ENCODE peak calls at places on chromosomes 5 and 9, in ten cellular contexts. W is B cell, Y is HFFc6, Z is upper lobe of right lung, R is choroid plexus epithelial cell, J is cardiac fibroblast, F is fibroblast of lung, U is nephron progenitor cell, A is RWPE1, V is psoas muscle. O is an unnamed sample.

GRCh38 chr5:74032617-74033016 is 406.6 kb downstream of the ARHGEF28 start:
- DNase-seq in Z (no peak), R (no peak), F (no peak), W (no peak), A (no peak), V (no peak), U (no peak), Y (no peak), J (no peak), O (no peak)

GRCh38 chr5:95107138-95107537 is 177.8 kb downstream of the MCTP1 start:
- DNase-seq in J (no peak), V (no peak), Y (no peak), R (no peak), W (no peak), F (no peak), Z (no peak), U (no peak), A (no peak), O (no peak)

GRCh38 chr9:77099388-77099787 is 77.9 kb upstream of the VPS13A start:
- DNase-seq in U (peak), V (no peak), F (no peak), Y (no peak), Z (no peak), W (no peak), J (no peak), A (no peak), R (no peak), O (no peak)

GRCh38 chr5:159104058-159104651 is 4.4 kb upstream of the EBF1 start:
- DNase-seq in A (no peak), Z (peak), Y (no peak), R (peak), J (peak), V (no peak), U (peak), F (peak), W (no peak), O (peak)

GRCh38 chr9:7816021-7816420 is 16.4 kb upstream of the DMAC1 start:
- DNase-seq in R (no peak), W (no peak), Z (no peak), F (no peak), A (no peak), J (no peak), V (no peak), U (no peak), Y (no peak), O (no peak)

GRCh38 chr5:115209279-115209678 is 39.6 kb upstream of the TRIM36 start:
- DNase-seq in J (peak), R (peak), Z (no peak), F (peak), U (no peak), Y (no peak), V (no peak), A (no peak), W (peak), O (peak)

GRCh38 chr5:57184322-57184721 is 10.5 kb downstream of the GPBP1 start:
- DNase-seq in J (no peak), V (no peak), Z (no peak), R (no peak), A (peak), W (no peak), Y (no peak), F (no peak), U (no peak), O (no peak)

GRCh38 chr5:13664377-13664776 is 280.1 kb downstream of the DNAH5 start:
- DNase-seq in R (peak), Z (no peak), W (no peak), J (peak), Y (peak), U (no peak), F (peak), A (peak), V (no peak), O (no peak)

GRCh38 chr9:134130503-134131375 is 5.1 kb upstream of the WDR5 start:
- DNase-seq in R (no peak), F (peak), V (peak), Y (no peak), A (peak), J (peak), Z (peak), W (no peak), U (peak), O (no peak)

GRCh38 chr9:135221951-135222631 is 134.6 kb downstream of the OLFM1 start:
- DNase-seq in F (no peak), R (no peak), Y (no peak), Z (peak), W (no peak), U (no peak), J (no peak), V (no peak), A (no peak), O (no peak)

GRCh38 chr9:7284517-7284916 is 515.1 kb downstream of the DMAC1 start:
- DNase-seq in Y (no peak), U (no peak), V (no peak), A (no peak), Z (no peak), J (no peak), F (no peak), R (no peak), W (no peak), O (no peak)

DNA sequence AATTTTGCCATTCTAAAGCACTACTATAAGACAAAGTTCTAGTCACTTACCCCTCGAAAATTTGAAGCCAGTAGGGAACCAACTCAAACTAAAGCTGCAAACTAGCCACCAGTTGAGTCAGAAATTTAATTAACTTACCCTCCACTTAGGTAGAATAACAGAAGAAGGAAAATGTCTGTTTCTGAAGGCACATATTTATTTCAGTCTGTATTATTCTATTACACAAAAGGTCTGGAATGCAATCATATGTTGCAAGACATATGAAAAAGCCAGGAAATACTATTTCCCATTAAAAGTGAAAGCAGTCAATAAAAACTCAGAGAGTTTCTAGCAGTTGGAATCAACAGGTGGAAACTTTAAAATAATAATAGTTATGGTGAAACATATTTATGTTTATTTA is 79.2 kb upstream of the SLCO4C1 start:
- DNase-seq in V (no peak), R (peak), J (peak), W (no peak), A (no peak), Z (no peak), Y (no peak), U (no peak), F (no peak), O (no peak)
- TF ChIP-seq CTCF in V (no peak), R (no peak), J (no peak), W (no peak), A (no peak), Z (no peak), Y (no peak), U (no peak), F (no peak), O (no peak)

GRCh38 chr5:149932445-149933350 is 11.9 kb downstream of the PDE6A start:
- DNase-seq in R (peak), A (no peak), Z (no peak), F (no peak), W (no peak), J (no peak), V (peak), U (peak), Y (peak), O (no peak)
- TF ChIP-seq CTCF in R (peak), A (no peak), Z (peak), F (peak), W (no peak), J (peak), V (peak), U (peak), Y (peak), O (no peak)

DNA sequence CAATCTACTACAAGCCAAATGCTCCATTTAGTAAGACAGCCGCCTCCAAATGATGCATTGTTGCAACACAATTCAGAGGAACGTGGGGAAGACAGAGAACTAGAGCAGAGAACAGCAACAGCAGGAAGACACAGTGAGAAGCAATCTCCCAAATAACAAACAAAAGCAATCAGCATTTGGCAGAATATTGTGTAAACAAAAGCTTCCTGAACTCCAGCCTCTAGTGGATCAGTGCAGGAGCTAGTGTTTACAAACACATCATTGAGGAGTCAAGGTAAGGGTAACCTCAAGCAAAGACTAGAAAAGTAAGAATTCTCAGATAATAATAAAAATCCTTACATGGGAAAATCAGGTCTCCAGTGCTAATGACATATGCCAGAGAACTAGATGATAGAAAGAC is 20.6 kb downstream of the FST start:
- DNase-seq in R (peak), U (no peak), F (no peak), Y (no peak), V (no peak), Z (no peak), W (no peak), J (no peak), A (no peak), O (no peak)
- TF ChIP-seq CTCF in R (no peak), U (no peak), F (no peak), Y (no peak), V (no peak), Z (no peak), W (no peak), J (no peak), A (no peak), O (no peak)

GRCh38 chr5:147346006-147346561 is 111.3 kb downstream of the STK32A start:
- DNase-seq in F (no peak), V (no peak), A (no peak), Z (no peak), Y (no peak), R (no peak), J (no peak), W (no peak), U (no peak), O (no peak)
- TF ChIP-seq CTCF in F (no peak), V (no peak), A (no peak), Z (no peak), Y (no peak), R (peak), J (no peak), W (no peak), U (no peak), O (no peak)

GRCh38 chr5:32692066-32692746 is 18.9 kb upstream of the NPR3 start:
- DNase-seq in W (no peak), F (peak), U (no peak), J (peak), R (peak), Z (no peak), V (no peak), A (no peak), Y (peak), O (no peak)

GRCh38 chr5:32684261-32684660 is 26.9 kb upstream of the NPR3 start:
- DNase-seq in U (no peak), Z (no peak), V (no peak), R (no peak), Y (no peak), A (no peak), J (no peak), F (no peak), W (no peak), O (no peak)

GRCh38 chr5:32687167-32687831 is 23.8 kb upstream of the NPR3 start:
- DNase-seq in U (no peak), V (no peak), A (no peak), R (peak), J (peak), Y (no peak), Z (no peak), F (no peak), W (no peak), O (no peak)

DNA sequence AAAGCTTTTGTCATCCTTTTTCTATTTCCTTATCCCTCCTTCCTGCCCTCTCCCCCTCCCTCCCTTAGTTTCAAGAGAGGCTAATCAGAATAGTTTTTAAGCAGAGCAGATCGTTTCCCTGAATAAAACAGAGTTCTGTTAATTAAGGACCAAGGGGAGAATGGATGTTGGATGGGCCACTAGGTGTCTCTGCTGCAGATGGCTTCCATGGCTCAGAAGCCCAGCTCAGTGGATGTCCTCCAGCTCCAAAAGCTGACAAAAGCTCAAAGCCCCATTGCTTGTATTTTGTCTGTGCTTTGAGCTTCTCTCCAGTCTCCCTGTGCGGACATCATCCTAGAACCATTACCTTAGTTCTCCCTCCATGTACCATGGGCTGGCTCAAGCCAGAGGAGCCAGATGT is 21.0 kb upstream of the NPR3 start:
- DNase-seq in V (no peak), R (peak), W (no peak), Z (no peak), F (peak), Y (no peak), A (no peak), U (no peak), J (peak), O (no peak)
- TF ChIP-seq CTCF in V (peak), R (peak), W (no peak), Z (no peak), F (peak), Y (peak), A (no peak), U (no peak), J (peak), O (peak)

GRCh38 chr5:111469905-111470304 is 42.4 kb downstream of the STARD4 start:
- DNase-seq in W (no peak), R (no peak), A (no peak), Z (no peak), U (no peak), J (no peak), Y (no peak), V (no peak), F (peak), O (no peak)
- TF ChIP-seq CTCF in W (no peak), R (peak), A (no peak), Z (no peak), U (no peak), J (peak), Y (no peak), V (no peak), F (peak), O (no peak)

GRCh38 chr9:100879884-100880283 is 148.6 kb upstream of the PLPPR1 start:
- DNase-seq in F (no peak), W (no peak), U (no peak), Y (no peak), Z (no peak), A (no peak), J (no peak), V (no peak), R (no peak), O (no peak)

GRCh38 chr9:100884518-100884917 is 144.0 kb upstream of the PLPPR1 start:
- DNase-seq in A (no peak), F (no peak), R (no peak), J (no peak), U (peak), W (no peak), Y (no peak), V (no peak), Z (no peak), O (no peak)

DNA sequence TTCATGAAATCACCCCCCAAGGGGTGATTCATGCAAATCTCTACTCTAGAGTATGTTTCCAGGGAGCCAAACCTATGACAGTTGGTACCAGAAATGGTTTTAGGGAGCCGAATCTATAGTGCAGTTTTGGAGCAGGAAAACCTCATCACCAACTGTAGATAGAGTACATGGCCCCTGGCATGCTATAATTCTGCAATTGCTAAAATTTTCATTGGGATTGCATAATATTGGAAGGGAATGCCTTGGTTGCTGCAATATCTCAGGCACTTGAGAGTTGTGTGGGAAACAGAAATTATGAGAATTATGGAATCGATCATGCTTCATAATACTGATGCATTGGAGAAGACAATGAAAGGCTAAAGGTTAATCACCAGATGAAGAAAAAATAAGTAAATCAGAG is 148.2 kb upstream of the PLPPR1 start:
- DNase-seq in Y (no peak), R (no peak), W (no peak), V (no peak), J (no peak), F (no peak), Z (no peak), U (no peak), A (no peak), O (no peak)
- TF ChIP-seq CTCF in Y (no peak), R (no peak), W (no peak), V (no peak), J (no peak), F (no peak), Z (no peak), U (no peak), A (no peak), O (no peak)

DNA sequence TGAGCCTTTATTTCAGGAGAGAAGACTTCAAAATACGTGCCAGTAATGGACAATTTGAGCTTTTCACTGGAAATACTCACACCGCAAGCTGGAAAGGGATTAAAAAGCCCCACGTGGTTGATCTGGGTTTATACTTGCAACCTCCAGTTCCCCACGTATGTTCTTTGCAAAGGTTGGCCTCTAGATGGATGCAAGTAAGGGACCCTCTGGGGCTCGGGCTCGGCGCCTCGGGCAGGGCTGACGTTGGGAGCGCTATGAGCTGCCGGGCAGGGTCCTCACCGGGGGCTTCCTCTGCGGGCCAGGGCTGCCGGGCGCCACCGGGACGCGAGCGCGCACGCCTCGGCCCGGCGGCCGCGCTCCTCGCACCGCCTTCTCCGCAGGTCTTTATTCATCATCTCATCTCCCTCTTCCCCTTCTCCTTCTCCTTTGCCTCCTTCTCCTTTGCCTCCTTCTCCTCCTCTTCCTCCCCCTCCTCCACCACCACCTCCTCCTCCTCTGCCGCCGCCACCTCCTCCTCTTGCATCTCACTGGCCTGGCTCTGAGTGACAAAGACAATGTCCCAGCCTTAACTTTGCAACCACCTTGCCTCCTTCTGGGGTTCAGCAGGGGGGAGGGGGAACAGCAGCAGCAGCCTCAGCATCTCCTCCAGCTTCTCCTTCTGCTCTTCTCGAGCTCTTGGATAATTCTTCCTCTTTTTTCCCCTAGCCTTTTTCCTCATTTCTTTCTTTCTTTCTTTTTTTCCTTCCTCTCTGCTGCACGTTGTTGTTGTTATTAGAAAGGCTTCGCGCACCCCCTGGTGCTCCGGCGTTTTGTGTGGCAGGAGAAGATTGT is 636 bp upstream of the ZNF462 start:
- DNase-seq in V (no peak), F (peak), Z (peak), W (peak), Y (peak), R (peak), J (peak), U (peak), A (peak), O (no peak)
- TF ChIP-seq CTCF in V (peak), F (peak), Z (peak), W (no peak), Y (no peak), R (peak), J (peak), U (no peak), A (no peak), O (peak)

GRCh38 chr5:29697786-29698414 is 1495.6 kb upstream of the CDH6 start:
- DNase-seq in R (peak), F (no peak), W (no peak), U (peak), A (peak), Z (no peak), J (no peak), Y (no peak), V (no peak), O (no peak)
- TF ChIP-seq CTCF in R (no peak), F (no peak), W (no peak), U (peak), A (no peak), Z (no peak), J (no peak), Y (no peak), V (no peak), O (no peak)

O was measured in GM10248.